ENCODE peak calls at places on chromosomes 1 and 21, in four cellular contexts. T, X, N and Y are unnamed samples.

GRCh38 chr1:47618222-47618720 is 180.4 kb downstream of the FOXD2 start:
- DNase-seq in T (no peak), X (no peak), N (no peak), Y (no peak)

GRCh38 chr1:7407547-7407895 is 363.6 kb upstream of the VAMP3 start:
- DNase-seq in T (no peak), X (no peak), N (no peak), Y (no peak)

GRCh38 chr21:15421947-15422346 is 307.8 kb upstream of the USP25 start:
- DNase-seq in T (no peak), X (no peak), N (no peak), Y (no peak)

GRCh38 chr1:59971464-59971911 is 44.9 kb upstream of the CYP2J2 start:
- DNase-seq in T (peak), X (peak), N (peak), Y (peak)

GRCh38 chr1:201791775-201792166 is 37.2 kb upstream of the IPO9 start:
- DNase-seq in T (no peak), X (peak), N (no peak), Y (peak)

GRCh38 chr1:228753933-228754332 is 18.7 kb downstream of the RHOU start:
- DNase-seq in T (no peak), X (no peak), N (no peak), Y (peak)

GRCh38 chr1:245997471-245998258 is 509.4 kb downstream of the SMYD3 start:
- DNase-seq in T (no peak), X (peak), N (no peak), Y (no peak)

GRCh38 chr21:26449161-26449560 is 123.9 kb downstream of the CYYR1 start:
- DNase-seq in T (no peak), X (peak), N (no peak), Y (peak)

GRCh38 chr1:39609618-39610331 is 29.7 kb downstream of the HEYL start:
- DNase-seq in T (peak), X (peak), N (peak), Y (peak)

GRCh38 chr1:78474092-78474491 is 16.7 kb upstream of the PTGFR start:
- DNase-seq in T (no peak), X (no peak), N (no peak), Y (no peak)

GRCh38 chr1:61080408-61081134 is 1.8 kb upstream of the NFIA start:
- DNase-seq in T (no peak), X (no peak), N (no peak), Y (no peak)

GRCh38 chr21:20254964-20255363 is 743.2 kb upstream of the NCAM2 start:
- DNase-seq in T (no peak), X (no peak), N (no peak), Y (no peak)

GRCh38 chr21:41141031-41141457 is 26.9 kb upstream of the BACE2 start:
- DNase-seq in T (no peak), X (no peak), N (no peak), Y (peak)

GRCh38 chr1:41617336-41617735 is 132.9 kb upstream of the EDN2 start:
- DNase-seq in T (no peak), X (no peak), N (no peak), Y (no peak)

GRCh38 chr1:93677729-93678128 is 3.9 kb downstream of the BCAR3 start:
- DNase-seq in T (no peak), X (no peak), N (no peak), Y (no peak)

GRCh38 chr1:246705368-246705767 is 18.8 kb upstream of the SCCPDH start:
- DNase-seq in T (no peak), X (peak), N (no peak), Y (peak)

GRCh38 chr1:162389021-162389818 is 7.7 kb downstream of the C1orf226 start:
- DNase-seq in T (peak), X (no peak), N (peak), Y (peak)

GRCh38 chr1:156591181-156591431 is 470 bp upstream of the NAXE start:
- DNase-seq in T (no peak), X (no peak), N (no peak), Y (no peak)

GRCh38 chr1:51568231-51568935 is 48.5 kb upstream of the OSBPL9 start:
- DNase-seq in T (no peak), X (no peak), N (no peak), Y (peak)

GRCh38 chr21:25925936-25926335 is 191.2 kb downstream of the GABPA start:
- DNase-seq in T (peak), X (no peak), N (no peak), Y (no peak)

GRCh38 chr1:77533660-77534295 is 148.7 kb downstream of the ZZZ3 start:
- DNase-seq in T (peak), X (peak), N (peak), Y (peak)

GRCh38 chr1:53430779-53431178 is 28.4 kb upstream of the DMRTB1 start:
- DNase-seq in T (no peak), X (no peak), N (peak), Y (no peak)

GRCh38 chr1:50129201-50129600 is 20.5 kb downstream of the ELAVL4 start:
- DNase-seq in T (no peak), X (no peak), N (no peak), Y (no peak)

GRCh38 chr1:70864302-70864701 is 183.3 kb downstream of the PTGER3 start:
- DNase-seq in T (no peak), X (peak), N (no peak), Y (peak)

GRCh38 chr1:110245876-110246620 is 35.9 kb downstream of the KCNC4 start:
- DNase-seq in T (no peak), X (no peak), N (no peak), Y (no peak)

GRCh38 chr1:78619803-78620579 is at the start of gene IFI44L:
- DNase-seq in T (peak), X (peak), N (no peak), Y (peak)

GRCh38 chr1:41394405-41394804 is 33.2 kb downstream of the FOXO6 start:
- DNase-seq in T (no peak), X (no peak), N (peak), Y (no peak)

GRCh38 chr1:67053535-67053784 is 488 bp downstream of the SLC35D1 start:
- DNase-seq in T (peak), X (peak), N (peak), Y (peak)

GRCh38 chr21:14985306-14985705 is 79.5 kb downstream of the NRIP1 start:
- DNase-seq in T (no peak), X (no peak), N (no peak), Y (no peak)

GRCh38 chr1:100038401-100039306 is 68.9 kb downstream of the SLC35A3 start:
- DNase-seq in T (peak), X (peak), N (peak), Y (peak)

GRCh38 chr1:9057851-9058250 is 11.6 kb downstream of the SLC2A5 start:
- DNase-seq in T (no peak), X (no peak), N (no peak), Y (no peak)

GRCh38 chr1:184953600-184954219 is 20.6 kb downstream of the NIBAN1 start:
- DNase-seq in T (no peak), X (no peak), N (no peak), Y (peak)

GRCh38 chr1:168599636-168600035 is 23.2 kb downstream of the XCL1 start:
- DNase-seq in T (peak), X (no peak), N (no peak), Y (no peak)

GRCh38 chr1:71586030-71586429 is 505.2 kb upstream of the ZRANB2 start:
- DNase-seq in T (no peak), X (no peak), N (no peak), Y (no peak)

GRCh38 chr1:48139275-48139674 is 83.2 kb upstream of the SLC5A9 start:
- DNase-seq in T (no peak), X (no peak), N (no peak), Y (no peak)

GRCh38 chr1:150280138-150280707 is 2.1 kb upstream of the CIART start:
- DNase-seq in T (peak), X (no peak), N (no peak), Y (no peak)

GRCh38 chr1:37890378-37891014 is 31.1 kb upstream of the MTF1 start:
- DNase-seq in T (peak), X (peak), N (peak), Y (peak)

GRCh38 chr1:54372978-54373377 is 33.2 kb downstream of the SSBP3 start:
- DNase-seq in T (no peak), X (no peak), N (no peak), Y (no peak)

GRCh38 chr1:21703318-21703963 is 34.3 kb upstream of the RAP1GAP start:
- DNase-seq in T (peak), X (peak), N (peak), Y (peak)